ENCODE peak calls at places on chromosomes 7 and 10, in six cellular contexts. One of them, this sample, is unnamed. For H3K4me1, the result is how much of the 10 kb centered on the place peaks cover.

GRCh38 chr7:33806284-33807157 is 98.8 kb upstream of the BMPER start:
- DNase-seq in transverse colon: no peak
- DNase-seq in sigmoid colon: no peak
- DNase-seq in adrenal gland: no peak
- DNase-seq in tibial nerve: no peak
- DNase-seq in breast epithelium: no peak
- DNase-seq in this sample: no peak

GRCh38 chr7:134701272-134701671 is 54.6 kb downstream of the BPGM start:
- DNase-seq in transverse colon: no peak
- DNase-seq in sigmoid colon: no peak
- DNase-seq in adrenal gland: no peak
- DNase-seq in tibial nerve: no peak
- DNase-seq in breast epithelium: no peak
- DNase-seq in this sample: no peak

GRCh38 chr7:64951250-64951848 is 39.5 kb downstream of the ZNF117 start:
- DNase-seq in transverse colon: no peak
- DNase-seq in sigmoid colon: no peak
- DNase-seq in adrenal gland: no peak
- DNase-seq in tibial nerve: no peak
- DNase-seq in breast epithelium: no peak
- DNase-seq in this sample: no peak

GRCh38 chr7:129949292-129950133 is 3.2 kb downstream of the UBE2H start:
- DNase-seq in transverse colon: peak
- DNase-seq in sigmoid colon: peak
- DNase-seq in adrenal gland: peak
- DNase-seq in tibial nerve: no peak
- DNase-seq in breast epithelium: no peak
- DNase-seq in this sample: peak

GRCh38 chr7:101743241-101743994 is 74.0 kb upstream of the CUX1 start:
- DNase-seq in transverse colon: peak
- DNase-seq in sigmoid colon: peak
- DNase-seq in adrenal gland: peak
- DNase-seq in tibial nerve: peak
- DNase-seq in breast epithelium: no peak
- DNase-seq in this sample: peak

GRCh38 chr7:47314728-47315601 is 266.9 kb downstream of the TNS3 start:
- DNase-seq in transverse colon: no peak
- DNase-seq in sigmoid colon: peak
- DNase-seq in adrenal gland: peak
- DNase-seq in tibial nerve: no peak
- DNase-seq in breast epithelium: no peak
- DNase-seq in this sample: no peak

GRCh38 chr7:139776486-139777303 is 1.1 kb downstream of the HIPK2 start:
- DNase-seq in transverse colon: peak
- DNase-seq in sigmoid colon: no peak
- DNase-seq in adrenal gland: no peak
- DNase-seq in tibial nerve: no peak
- DNase-seq in breast epithelium: no peak
- DNase-seq in this sample: peak

GRCh38 chr7:127857464-127857841 is 173.8 kb downstream of the LRRC4 start:
- DNase-seq in transverse colon: no peak
- DNase-seq in sigmoid colon: no peak
- DNase-seq in adrenal gland: no peak
- DNase-seq in tibial nerve: no peak
- DNase-seq in breast epithelium: no peak
- DNase-seq in this sample: no peak

GRCh38 chr10:132939957-132940790 is 2.2 kb downstream of the CFAP46 start:
- DNase-seq in transverse colon: peak
- DNase-seq in sigmoid colon: no peak
- DNase-seq in adrenal gland: peak
- DNase-seq in tibial nerve: no peak
- DNase-seq in breast epithelium: no peak
- DNase-seq in this sample: no peak

GRCh38 chr7:92769844-92770243 is 66.5 kb downstream of the CDK6 start:
- DNase-seq in transverse colon: no peak
- DNase-seq in sigmoid colon: no peak
- DNase-seq in adrenal gland: no peak
- DNase-seq in tibial nerve: no peak
- DNase-seq in breast epithelium: no peak
- DNase-seq in this sample: no peak

GRCh38 chr7:94050046-94050445 is 45.9 kb upstream of the BET1 start:
- DNase-seq in transverse colon: peak
- DNase-seq in sigmoid colon: no peak
- DNase-seq in adrenal gland: no peak
- DNase-seq in tibial nerve: no peak
- DNase-seq in breast epithelium: peak
- DNase-seq in this sample: no peak

GRCh38 chr7:48710995-48711394 is 213.4 kb upstream of the CDC14C start:
- DNase-seq in transverse colon: no peak
- DNase-seq in sigmoid colon: no peak
- DNase-seq in adrenal gland: no peak
- DNase-seq in tibial nerve: no peak
- DNase-seq in breast epithelium: no peak
- DNase-seq in this sample: no peak

GRCh38 chr10:49803988-49804387 is 41.9 kb upstream of the OGDHL start:
- DNase-seq in transverse colon: no peak
- DNase-seq in sigmoid colon: no peak
- DNase-seq in adrenal gland: no peak
- DNase-seq in tibial nerve: no peak
- DNase-seq in breast epithelium: no peak
- DNase-seq in this sample: no peak

GRCh38 chr7:41579961-41580935 is 122.6 kb downstream of the INHBA start:
- DNase-seq in transverse colon: no peak
- DNase-seq in sigmoid colon: no peak
- DNase-seq in adrenal gland: no peak
- DNase-seq in tibial nerve: no peak
- DNase-seq in breast epithelium: no peak
- DNase-seq in this sample: no peak

GRCh38 chr10:21078410-21079329 is 181.6 kb upstream of the NEBL start:
- DNase-seq in transverse colon: peak
- DNase-seq in sigmoid colon: peak
- DNase-seq in adrenal gland: peak
- DNase-seq in tibial nerve: peak
- DNase-seq in breast epithelium: peak
- DNase-seq in this sample: peak

GRCh38 chr10:91887075-91887899 is 22.0 kb downstream of the FGFBP3 start:
- DNase-seq in transverse colon: peak
- DNase-seq in sigmoid colon: peak
- DNase-seq in adrenal gland: no peak
- DNase-seq in tibial nerve: no peak
- DNase-seq in breast epithelium: no peak
- DNase-seq in this sample: no peak

GRCh38 chr10:90857635-90858488 is at the start of gene HTR7:
- DNase-seq in transverse colon: peak
- DNase-seq in sigmoid colon: peak
- DNase-seq in adrenal gland: peak
- DNase-seq in tibial nerve: peak
- DNase-seq in breast epithelium: peak
- DNase-seq in this sample: peak

GRCh38 chr7:96236198-96237039 is 85.5 kb downstream of the SLC25A13 start:
- DNase-seq in transverse colon: no peak
- DNase-seq in sigmoid colon: peak
- DNase-seq in adrenal gland: peak
- DNase-seq in tibial nerve: no peak
- DNase-seq in breast epithelium: no peak
- DNase-seq in this sample: no peak

GRCh38 chr7:119937745-119938144 is 335.2 kb upstream of the KCND2 start:
- DNase-seq in transverse colon: no peak
- DNase-seq in sigmoid colon: no peak
- DNase-seq in adrenal gland: no peak
- DNase-seq in tibial nerve: no peak
- DNase-seq in breast epithelium: no peak
- DNase-seq in this sample: no peak

GRCh38 chr10:30373596-30374327 is 24.7 kb upstream of the MTPAP start:
- DNase-seq in transverse colon: no peak
- DNase-seq in sigmoid colon: peak
- DNase-seq in adrenal gland: no peak
- DNase-seq in tibial nerve: no peak
- DNase-seq in breast epithelium: no peak
- DNase-seq in this sample: no peak

GRCh38 chr10:70936111-70936510 is 47.7 kb upstream of the PCBD1 start:
- DNase-seq in transverse colon: no peak
- DNase-seq in sigmoid colon: no peak
- DNase-seq in adrenal gland: no peak
- DNase-seq in tibial nerve: no peak
- DNase-seq in breast epithelium: no peak
- DNase-seq in this sample: no peak

DNA sequence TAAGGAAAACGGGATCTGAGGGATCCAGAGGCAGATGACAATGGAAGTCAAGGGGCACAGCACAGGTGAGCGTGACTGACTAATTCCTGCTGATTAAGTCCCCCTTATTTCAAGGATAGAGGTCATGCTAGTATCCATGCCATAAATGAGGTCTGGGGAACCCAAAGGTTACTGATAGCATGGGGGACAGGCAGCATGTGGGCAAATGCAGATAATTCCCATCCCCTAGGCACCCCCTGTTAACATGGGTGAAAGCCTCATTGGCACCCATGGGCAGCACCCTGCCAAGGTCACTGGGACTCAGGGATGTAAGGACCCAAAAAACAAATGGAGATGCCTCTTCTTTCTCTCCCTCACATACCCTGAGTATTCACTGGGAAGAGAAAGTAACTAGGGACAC is 139.7 kb downstream of the WDR11 start:
- DNase-seq in transverse colon: no peak
- DNase-seq in sigmoid colon: no peak
- DNase-seq in adrenal gland: no peak
- DNase-seq in tibial nerve: no peak
- DNase-seq in breast epithelium: no peak
- DNase-seq in this sample: no peak
- H3K4me1 ChIP-seq in transverse colon: under half
- H3K4me1 ChIP-seq in sigmoid colon: under half
- H3K4me1 ChIP-seq in adrenal gland: under half
- H3K4me1 ChIP-seq in tibial nerve: under half
- H3K4me1 ChIP-seq in breast epithelium: under half
- H3K4me1 ChIP-seq in this sample: under half

GRCh38 chr7:44771358-44771757 is 22.7 kb downstream of the ZMIZ2 start:
- DNase-seq in transverse colon: no peak
- DNase-seq in sigmoid colon: no peak
- DNase-seq in adrenal gland: no peak
- DNase-seq in tibial nerve: no peak
- DNase-seq in breast epithelium: no peak
- DNase-seq in this sample: no peak
- TF ChIP-seq POLR2A in transverse colon: no peak
- TF ChIP-seq POLR2A in sigmoid colon: no peak
- TF ChIP-seq POLR2A in adrenal gland: no peak
- TF ChIP-seq POLR2A in tibial nerve: no peak
- TF ChIP-seq POLR2A in breast epithelium: no peak
- TF ChIP-seq POLR2A in this sample: no peak

GRCh38 chr10:131808370-131808930 is 92.4 kb upstream of the PPP2R2D start:
- DNase-seq in transverse colon: no peak
- DNase-seq in sigmoid colon: peak
- DNase-seq in adrenal gland: no peak
- DNase-seq in tibial nerve: no peak
- DNase-seq in breast epithelium: no peak
- DNase-seq in this sample: no peak
- H3K4me3 ChIP-seq in transverse colon: no peak
- H3K4me3 ChIP-seq in sigmoid colon: no peak
- H3K4me3 ChIP-seq in adrenal gland: no peak
- H3K4me3 ChIP-seq in tibial nerve: no peak
- H3K4me3 ChIP-seq in breast epithelium: no peak
- H3K4me3 ChIP-seq in this sample: no peak

GRCh38 chr10:43421519-43421918 is 12.5 kb upstream of the HNRNPF start:
- DNase-seq in transverse colon: no peak
- DNase-seq in sigmoid colon: no peak
- DNase-seq in adrenal gland: no peak
- DNase-seq in tibial nerve: no peak
- DNase-seq in breast epithelium: no peak
- DNase-seq in this sample: no peak

GRCh38 chr10:43420369-43421200 is 11.6 kb upstream of the HNRNPF start:
- DNase-seq in transverse colon: peak
- DNase-seq in sigmoid colon: peak
- DNase-seq in adrenal gland: peak
- DNase-seq in tibial nerve: peak
- DNase-seq in breast epithelium: peak
- DNase-seq in this sample: peak

GRCh38 chr10:43417950-43418768 is 9.2 kb upstream of the HNRNPF start:
- DNase-seq in transverse colon: no peak
- DNase-seq in sigmoid colon: no peak
- DNase-seq in adrenal gland: no peak
- DNase-seq in tibial nerve: no peak
- DNase-seq in breast epithelium: no peak
- DNase-seq in this sample: no peak

GRCh38 chr10:43421201-43421507 is 12.2 kb upstream of the HNRNPF start:
- DNase-seq in transverse colon: no peak
- DNase-seq in sigmoid colon: no peak
- DNase-seq in adrenal gland: no peak
- DNase-seq in tibial nerve: no peak
- DNase-seq in breast epithelium: no peak
- DNase-seq in this sample: no peak

DNA sequence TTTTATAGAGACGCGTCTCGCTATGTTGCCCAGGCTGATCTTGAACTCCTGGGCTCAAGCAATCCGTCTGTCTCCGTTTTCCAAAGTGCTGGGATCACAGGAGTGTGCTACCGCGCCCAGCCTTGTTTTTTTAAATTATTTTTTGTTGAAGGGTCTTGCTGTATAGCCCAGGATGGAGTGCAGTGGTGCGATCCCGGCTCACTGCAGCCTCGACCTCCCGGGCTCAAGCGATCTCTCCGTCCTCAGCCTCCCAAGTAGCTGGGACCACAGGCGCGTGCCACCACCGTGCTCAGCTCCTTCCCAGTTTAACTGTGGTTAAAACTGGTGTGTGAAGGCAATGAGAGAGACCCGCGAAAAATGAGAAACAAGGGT is 11.0 kb upstream of the HNRNPF start:
- DNase-seq in transverse colon: no peak
- DNase-seq in sigmoid colon: no peak
- DNase-seq in adrenal gland: no peak
- DNase-seq in tibial nerve: no peak
- DNase-seq in breast epithelium: no peak
- DNase-seq in this sample: no peak
- H3K4me1 ChIP-seq in transverse colon: under half
- H3K4me1 ChIP-seq in sigmoid colon: under half
- H3K4me1 ChIP-seq in adrenal gland: under half
- H3K4me1 ChIP-seq in tibial nerve: under half
- H3K4me1 ChIP-seq in breast epithelium: under half
- H3K4me1 ChIP-seq in this sample: under half

GRCh38 chr7:54792383-54792782 is 33.4 kb upstream of the SEC61G start:
- DNase-seq in transverse colon: no peak
- DNase-seq in sigmoid colon: no peak
- DNase-seq in adrenal gland: no peak
- DNase-seq in tibial nerve: no peak
- DNase-seq in breast epithelium: no peak
- DNase-seq in this sample: no peak

GRCh38 chr7:54782829-54783228 is 23.8 kb upstream of the SEC61G start:
- DNase-seq in transverse colon: no peak
- DNase-seq in sigmoid colon: no peak
- DNase-seq in adrenal gland: no peak
- DNase-seq in tibial nerve: no peak
- DNase-seq in breast epithelium: no peak
- DNase-seq in this sample: no peak

GRCh38 chr7:54783952-54784351 is 24.9 kb upstream of the SEC61G start:
- DNase-seq in transverse colon: no peak
- DNase-seq in sigmoid colon: no peak
- DNase-seq in adrenal gland: no peak
- DNase-seq in tibial nerve: no peak
- DNase-seq in breast epithelium: no peak
- DNase-seq in this sample: no peak

GRCh38 chr7:54785261-54785660 is 26.2 kb upstream of the SEC61G start:
- DNase-seq in transverse colon: no peak
- DNase-seq in sigmoid colon: no peak
- DNase-seq in adrenal gland: no peak
- DNase-seq in tibial nerve: no peak
- DNase-seq in breast epithelium: no peak
- DNase-seq in this sample: no peak

GRCh38 chr7:54788664-54789063 is 29.7 kb upstream of the SEC61G start:
- DNase-seq in transverse colon: peak
- DNase-seq in sigmoid colon: peak
- DNase-seq in adrenal gland: peak
- DNase-seq in tibial nerve: no peak
- DNase-seq in breast epithelium: no peak
- DNase-seq in this sample: peak
- TF ChIP-seq POLR2A in transverse colon: no peak
- TF ChIP-seq POLR2A in sigmoid colon: no peak
- TF ChIP-seq POLR2A in adrenal gland: no peak
- TF ChIP-seq POLR2A in tibial nerve: no peak
- TF ChIP-seq POLR2A in breast epithelium: no peak
- TF ChIP-seq POLR2A in this sample: no peak